ENCODE peak calls at places on chromosomes 12 and 14, in four cellular contexts. M is GM12891, Q is GM12878, P is K562. S is an unnamed sample.

GRCh38 chr12:64109706-64110105 is 112.4 kb downstream of the KICS2 start:
- DNase-seq in M (no peak), Q (no peak), P (no peak), S (no peak)

GRCh38 chr14:83485591-83485990 is 1951.9 kb upstream of the SEL1L start:
- DNase-seq in M (no peak), Q (no peak), P (no peak), S (no peak)

GRCh38 chr12:48542300-48542928 is 17.0 kb downstream of the OR8S1 start:
- DNase-seq in M (no peak), Q (no peak), P (peak), S (peak)

GRCh38 chr12:131171029-131171428 is 217.3 kb downstream of the ADGRD1 start:
- DNase-seq in M (no peak), Q (no peak), P (no peak), S (no peak)

GRCh38 chr12:8033153-8034044 is 883 bp downstream of the FOXJ2 start:
- DNase-seq in M (peak), Q (no peak), P (peak), S (no peak)

GRCh38 chr12:68667896-68668295 is 18.9 kb upstream of the NUP107 start:
- DNase-seq in M (no peak), Q (no peak), P (no peak), S (no peak)

GRCh38 chr14:23079716-23080115 is 15.2 kb downstream of the ACIN1 start:
- DNase-seq in M (no peak), Q (no peak), P (no peak), S (no peak)

GRCh38 chr14:49052516-49052915 is 533.7 kb downstream of the RPS29 start:
- DNase-seq in M (no peak), Q (no peak), P (no peak), S (no peak)

GRCh38 chr12:51923506-51924365 is 16.4 kb downstream of the ACVRL1 start:
- DNase-seq in M (no peak), Q (no peak), P (peak), S (no peak)

GRCh38 chr12:48349471-48349870 is 1.2 kb downstream of the ZNF641 start:
- DNase-seq in M (no peak), Q (no peak), P (no peak), S (no peak)

GRCh38 chr12:67648306-67649164 is at the start of gene DYRK2:
- DNase-seq in M (peak), Q (no peak), P (peak), S (no peak)

GRCh38 chr12:54991992-54992377 is 7.4 kb upstream of the TESPA1 start:
- DNase-seq in M (no peak), Q (no peak), P (no peak), S (no peak)

GRCh38 chr14:92619671-92620437 is 106.3 kb downstream of the RIN3 start:
- DNase-seq in M (no peak), Q (no peak), P (no peak), S (no peak)

GRCh38 chr12:104226672-104227071 is 11.1 kb downstream of the TXNRD1 start:
- DNase-seq in M (no peak), Q (no peak), P (no peak), S (no peak)

GRCh38 chr12:88371416-88372183 is 208.7 kb downstream of the KITLG start:
- DNase-seq in M (no peak), Q (no peak), P (peak), S (no peak)

GRCh38 chr12:3185260-3185870 is 108.2 kb downstream of the TSPAN9 start:
- DNase-seq in M (no peak), Q (no peak), P (no peak), S (no peak)

GRCh38 chr14:56494167-56494566 is 85.4 kb upstream of the TMEM260 start:
- DNase-seq in M (no peak), Q (no peak), P (no peak), S (no peak)

GRCh38 chr12:132560831-132561783 is 49.3 kb downstream of the LRCOL1 start:
- DNase-seq in M (peak), Q (peak), P (peak), S (peak)

GRCh38 chr12:62692884-62693283 is 226.3 kb downstream of the MON2 start:
- DNase-seq in M (no peak), Q (no peak), P (no peak), S (no peak)

GRCh38 chr12:111429760-111430417 is 24.2 kb downstream of the SH2B3 start:
- DNase-seq in M (no peak), Q (no peak), P (no peak), S (no peak)

GRCh38 chr14:64081174-64081746 is 212.9 kb downstream of the ESR2 start:
- DNase-seq in M (no peak), Q (no peak), P (no peak), S (no peak)

GRCh38 chr14:100629696-100630095 is 42.5 kb upstream of the BEGAIN start:
- DNase-seq in M (no peak), Q (no peak), P (no peak), S (no peak)

GRCh38 chr12:57735952-57736742 is 2.4 kb downstream of the AGAP2 start:
- DNase-seq in M (no peak), Q (no peak), P (peak), S (no peak)

GRCh38 chr14:31692376-31692781 is 131.2 kb downstream of the NUBPL start:
- DNase-seq in M (no peak), Q (no peak), P (no peak), S (no peak)

GRCh38 chr12:110224379-110225304 is 56.4 kb upstream of the ATP2A2 start:
- DNase-seq in M (no peak), Q (no peak), P (peak), S (no peak)

GRCh38 chr12:49358548-49359141 is 8.6 kb upstream of the SPATS2 start:
- DNase-seq in M (peak), Q (no peak), P (peak), S (peak)

GRCh38 chr12:108837239-108837638 is 20.1 kb downstream of the SSH1 start:
- DNase-seq in M (no peak), Q (no peak), P (no peak), S (no peak)

GRCh38 chr12:108837680-108838079 is 19.7 kb downstream of the SSH1 start:
- DNase-seq in M (no peak), Q (no peak), P (no peak), S (no peak)

GRCh38 chr12:108839890-108840230 is 17.5 kb downstream of the SSH1 start:
- DNase-seq in M (no peak), Q (no peak), P (no peak), S (no peak)

GRCh38 chr12:108839011-108839889 is 18.1 kb downstream of the SSH1 start:
- DNase-seq in M (no peak), Q (no peak), P (no peak), S (no peak)

DNA sequence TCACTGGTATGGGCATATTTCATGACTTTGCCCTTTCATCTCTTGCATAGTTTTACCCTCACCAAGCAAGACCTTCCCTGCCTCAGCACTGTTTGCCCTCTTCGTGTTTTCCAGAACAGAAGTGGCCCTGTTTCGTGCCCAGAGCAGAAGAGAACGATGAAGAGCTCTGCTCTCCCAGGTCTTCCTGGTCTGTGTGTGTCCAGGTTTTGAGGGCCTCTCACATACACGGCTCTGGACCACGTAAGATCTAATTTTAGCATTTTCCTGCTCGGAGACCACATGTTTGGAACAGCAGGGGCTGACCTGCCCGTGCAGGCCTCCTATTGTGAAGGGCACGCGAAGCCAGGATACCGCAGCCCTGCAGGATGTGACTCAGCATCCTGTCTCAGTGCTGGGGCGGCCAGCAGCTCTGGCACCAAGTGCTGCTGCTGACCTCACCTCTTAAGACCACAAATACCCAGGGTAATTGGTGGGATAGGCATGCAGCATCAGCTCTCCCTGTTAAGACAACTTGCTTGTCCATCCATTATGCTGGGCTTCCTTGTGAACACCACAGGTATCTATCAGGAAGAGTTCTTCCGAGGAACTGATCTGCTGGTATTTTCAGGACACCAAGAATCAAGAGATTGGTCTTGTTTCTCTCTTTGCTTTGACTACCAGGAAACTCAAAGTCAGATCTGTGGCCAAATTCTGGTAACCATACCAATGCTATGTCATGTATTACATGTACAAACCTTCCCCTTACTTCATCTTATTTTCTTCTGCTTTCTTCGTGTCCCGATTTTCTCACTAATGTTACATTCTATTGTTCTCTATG is 19.0 kb downstream of the SSH1 start:
- DNase-seq in M (peak), Q (peak), P (peak), S (peak)
- TF ChIP-seq SPI1 in M (no peak), Q (no peak), P (no peak), S (no peak)

GRCh38 chr12:122505419-122506051 is 4.8 kb upstream of the ZCCHC8 start:
- DNase-seq in M (no peak), Q (no peak), P (no peak), S (no peak)
- TF ChIP-seq SPI1 in M (no peak), Q (no peak), P (no peak), S (no peak)

GRCh38 chr14:91398192-91398591 is 19.4 kb downstream of the CCDC88C start:
- DNase-seq in M (no peak), Q (no peak), P (no peak), S (no peak)

GRCh38 chr14:91398707-91399106 is 18.9 kb downstream of the CCDC88C start:
- DNase-seq in M (no peak), Q (no peak), P (no peak), S (no peak)

GRCh38 chr14:91395998-91396660 is 21.5 kb downstream of the CCDC88C start:
- DNase-seq in M (no peak), Q (no peak), P (no peak), S (no peak)

GRCh38 chr14:91395466-91395865 is 22.2 kb downstream of the CCDC88C start:
- DNase-seq in M (no peak), Q (no peak), P (no peak), S (no peak)

GRCh38 chr14:91396959-91397815 is 20.4 kb downstream of the CCDC88C start:
- DNase-seq in M (peak), Q (no peak), P (peak), S (peak)
- TF ChIP-seq SPI1 in M (peak), Q (peak), P (no peak), S (peak)

GRCh38 chr14:26775765-26776577 is 178.1 kb upstream of the NOVA1 start:
- DNase-seq in M (no peak), Q (no peak), P (no peak), S (no peak)

DNA sequence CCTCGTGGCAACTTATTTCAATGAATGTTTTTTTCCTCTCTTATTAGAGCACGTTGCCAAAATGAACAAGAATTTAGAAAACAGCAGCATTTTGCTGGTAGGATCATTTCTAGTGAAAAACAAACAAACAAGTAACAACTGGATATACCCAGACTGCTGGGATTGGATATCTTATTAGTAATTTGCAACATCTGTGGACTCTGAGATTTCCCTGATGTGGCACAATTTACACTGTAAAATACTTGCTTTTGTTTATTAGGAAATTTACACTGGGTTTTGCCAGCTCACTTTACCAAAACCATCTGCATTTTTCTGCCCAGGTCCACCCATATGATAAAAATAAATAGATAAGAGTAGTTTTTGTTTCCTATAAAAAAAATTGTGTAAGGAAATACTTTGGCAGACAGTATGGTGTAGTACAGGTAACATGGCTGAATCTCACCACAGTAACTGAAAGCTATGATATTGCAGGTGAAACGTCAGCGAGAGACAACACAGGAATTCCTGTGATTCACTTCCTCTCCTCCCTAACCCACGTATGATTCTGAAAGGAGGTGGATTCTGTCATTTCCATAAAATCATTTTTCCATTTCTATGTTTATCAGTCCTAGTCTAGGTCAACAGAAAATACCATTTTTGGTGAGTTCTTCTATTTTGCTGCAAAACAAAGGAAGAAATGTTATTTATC is 176.2 kb upstream of the NOVA1 start:
- DNase-seq in M (no peak), Q (no peak), P (no peak), S (no peak)
- TF ChIP-seq SPI1 in M (no peak), Q (no peak), P (no peak), S (no peak)

S was measured in HL-60.